ENCODE peak calls at places on chromosome 22, in eight cellular contexts. X, I, M, B, Z, P, N and S are unnamed samples.

GRCh38 chr22:24950272-24950902 is 2.1 kb upstream of the KIAA1671 start:
- DNase-seq in N (no peak), Z (peak; percentile 74), X (no peak), P (no peak), M (no peak), B (peak; percentile 8), I (no peak), S (peak; percentile 33)

GRCh38 chr22:26377170-26377825 is 51.8 kb upstream of the ASPHD2 start:
- DNase-seq in Z (no peak), M (no peak), B (no peak), P (no peak), I (no peak), N (no peak), X (no peak), S (peak; percentile 15)

GRCh38 chr22:33897621-33897910 is 22.7 kb downstream of the LARGE1 start:
- DNase-seq in X (no peak), M (no peak), I (no peak), Z (no peak), P (no peak), N (no peak), B (no peak), S (no peak)

GRCh38 chr22:50702821-50703725 is 30.4 kb downstream of the SHANK3 start:
- DNase-seq in M (peak; percentile 50), B (no peak), N (no peak), Z (no peak), I (no peak), X (no peak), P (peak; percentile 29), S (no peak)

GRCh38 chr22:27399161-27399560 is 402.4 kb downstream of the MN1 start:
- DNase-seq in N (no peak), Z (no peak), P (no peak), X (no peak), I (no peak), M (no peak), B (no peak), S (peak; percentile 35)

GRCh38 chr22:48939441-48940265 is 888.0 kb downstream of the BRD1 start:
- DNase-seq in X (no peak), I (no peak), Z (no peak), B (no peak), P (no peak), N (no peak), M (no peak), S (no peak)

GRCh38 chr22:48301421-48301820 is 1526.3 kb downstream of the BRD1 start:
- DNase-seq in B (no peak), I (no peak), P (no peak), M (no peak), X (no peak), Z (no peak), N (no peak), S (no peak)

GRCh38 chr22:23849009-23850006 is 8.4 kb upstream of the SLC2A11 start:
- DNase-seq in Z (peak; percentile 73), X (peak; percentile 87), M (peak; percentile 86), B (peak; percentile 51), P (peak; percentile 86), I (peak; percentile 82), N (peak; percentile 83), S (peak; percentile 91)

GRCh38 chr22:36899498-36899897 is 13.9 kb upstream of the CSF2RB start:
- DNase-seq in Z (no peak), M (no peak), X (no peak), N (no peak), I (no peak), P (no peak), B (no peak), S (no peak)

GRCh38 chr22:36901411-36902142 is 11.9 kb upstream of the CSF2RB start:
- DNase-seq in X (no peak), I (no peak), B (no peak), Z (no peak), N (no peak), P (no peak), M (no peak), S (no peak)

GRCh38 chr22:36900880-36901279 is 12.5 kb upstream of the CSF2RB start:
- DNase-seq in Z (no peak), M (no peak), B (no peak), P (no peak), I (no peak), X (no peak), N (no peak), S (no peak)

GRCh38 chr22:36898690-36899089 is 14.7 kb upstream of the CSF2RB start:
- DNase-seq in I (no peak), X (no peak), P (no peak), Z (no peak), M (no peak), N (no peak), B (no peak), S (no peak)

GRCh38 chr22:36900225-36900624 is 13.2 kb upstream of the CSF2RB start:
- DNase-seq in Z (no peak), B (no peak), N (no peak), I (no peak), P (no peak), X (no peak), M (no peak), S (no peak)
- H3K27ac ChIP-seq in Z (no peak overlapping the region), B (no peak overlapping the region), N (no peak overlapping the region), I (no peak overlapping the region), P (no peak overlapping the region), X (no peak overlapping the region), M (no peak overlapping the region), S (no peak overlapping the region)

GRCh38 chr22:46462726-46463371 is 74.6 kb downstream of the CELSR1 start:
- DNase-seq in Z (peak; percentile 94), B (peak; percentile 70), M (no peak), X (no peak), N (peak; percentile 46), I (no peak), P (no peak), S (peak; percentile 37)
- H3K27ac ChIP-seq in Z (peak overlapping the region; percentile 26), B (no peak overlapping the region), M (no peak overlapping the region), X (no peak overlapping the region), N (peak overlapping the region; percentile 1), I (no peak overlapping the region), P (no peak overlapping the region), S (no peak overlapping the region)

GRCh38 chr22:30305519-30305905 is 16.2 kb upstream of the CASTOR1 start:
- DNase-seq in X (peak; percentile 71), P (peak; percentile 67), B (no peak), N (peak; percentile 30), Z (no peak), M (peak; percentile 66), I (peak; percentile 43), S (no peak)
- H3K27ac ChIP-seq in X (peak overlapping the region; percentile 30), P (peak overlapping the region; percentile 40), B (no peak overlapping the region), N (no peak overlapping the region), Z (peak overlapping the region; percentile 34), M (peak overlapping the region; percentile 23), I (peak overlapping the region; percentile 74), S (no peak overlapping the region)

GRCh38 chr22:40739723-40740122 is 60.4 kb downstream of the MCHR1 start:
- DNase-seq in M (no peak), B (no peak), N (no peak), X (no peak), Z (peak; percentile 30), P (no peak), I (no peak), S (no peak)
- H3K27ac ChIP-seq in M (no peak overlapping the region), B (no peak overlapping the region), N (no peak overlapping the region), X (no peak overlapping the region), Z (no peak overlapping the region), P (no peak overlapping the region), I (no peak overlapping the region), S (no peak overlapping the region)

GRCh38 chr22:46777609-46777970 is 15.1 kb downstream of the TBC1D22A start:
- DNase-seq in I (peak; percentile 60), M (no peak), Z (no peak), X (peak; percentile 48), N (no peak), P (no peak), B (no peak), S (peak; percentile 28)
- H3K27ac ChIP-seq in I (peak overlapping the region; percentile 71), M (no peak overlapping the region), Z (no peak overlapping the region), X (no peak overlapping the region), N (no peak overlapping the region), P (no peak overlapping the region), B (no peak overlapping the region), S (no peak overlapping the region)

GRCh38 chr22:39534092-39534506 is 1.6 kb upstream of the RPS19BP1 start:
- DNase-seq in P (no peak), X (no peak), I (no peak), Z (no peak), M (no peak), N (no peak), B (no peak), S (no peak)
- H3K27ac ChIP-seq in P (no peak overlapping the region), X (no peak overlapping the region), I (no peak overlapping the region), Z (no peak overlapping the region), M (no peak overlapping the region), N (no peak overlapping the region), B (no peak overlapping the region), S (no peak overlapping the region)

GRCh38 chr22:17734197-17734596 is 40.1 kb downstream of the BID start:
- DNase-seq in P (no peak), Z (no peak), I (no peak), N (peak; percentile 61), B (peak; percentile 87), X (no peak), M (no peak), S (no peak)

GRCh38 chr22:17729561-17729960 is 44.7 kb downstream of the BID start:
- DNase-seq in M (no peak), B (no peak), N (no peak), I (no peak), P (no peak), X (no peak), Z (no peak), S (no peak)

GRCh38 chr22:17728786-17729185 is 45.5 kb downstream of the BID start:
- DNase-seq in B (no peak), N (no peak), M (no peak), P (no peak), Z (no peak), X (no peak), I (no peak), S (no peak)

GRCh38 chr22:17732251-17732854 is 41.9 kb downstream of the BID start:
- DNase-seq in B (no peak), N (no peak), Z (no peak), X (no peak), P (no peak), M (no peak), I (no peak), S (no peak)

DNA sequence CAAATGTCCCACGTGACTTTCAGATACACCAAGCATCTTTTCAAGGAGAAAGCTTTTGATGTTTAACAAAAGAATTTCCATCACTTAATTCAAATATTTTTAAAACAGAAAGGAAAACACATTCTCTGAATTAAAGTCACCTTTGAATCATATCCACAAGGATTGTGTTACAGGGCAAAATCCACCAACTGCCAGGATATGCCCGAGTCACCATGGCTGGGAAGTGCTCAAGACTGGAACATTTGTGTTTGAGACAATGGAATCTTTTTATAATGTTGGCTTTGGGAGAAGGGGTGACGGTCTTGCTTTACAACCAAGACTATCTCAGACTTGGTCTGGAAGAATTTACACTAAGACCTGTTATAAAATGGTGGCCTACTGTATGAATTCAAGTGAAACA is 40.8 kb downstream of the BID start:
- DNase-seq in I (no peak), Z (no peak), B (peak; percentile 64), M (no peak), X (no peak), P (no peak), N (no peak), S (no peak)
- H3K27ac ChIP-seq in I (peak overlapping the region; percentile 38), Z (no peak overlapping the region), B (peak overlapping the region; percentile 14), M (peak overlapping the region; percentile 5), X (no peak overlapping the region), P (no peak overlapping the region), N (no peak overlapping the region), S (no peak overlapping the region)